ENCODE peak calls at places on chromosomes 16 and 17, in ten cellular contexts. I is heart right ventricle; A is GM10248; F is natural killer cell; O is activated CD8-positive, alpha-beta T cell treated with anti-CD3 and anti-CD28 coated beads for 36 hours; R is tibial artery; G is astrocyte of the spinal cord; E is Caco-2; P is IMR-90; C is endothelial cell. B is an unnamed sample.

GRCh38 chr17:70295329-70295728 is 126.0 kb downstream of the KCNJ2 start:
- DNase-seq in O (no peak), E (no peak), G (no peak), A (no peak), R (no peak), C (no peak), F (no peak), I (no peak), P (no peak), B (no peak)

GRCh38 chr17:49850772-49851386 is 3.0 kb upstream of the TAC4 start:
- DNase-seq in O (peak; percentile 13), G (no peak), A (no peak), C (peak; percentile 37), E (no peak), I (no peak), P (no peak), F (peak; percentile 26), R (no peak), B (no peak)

GRCh38 chr16:81266680-81267095 is 28.2 kb downstream of the BCO1 start:
- DNase-seq in I (no peak), E (no peak), A (no peak), G (no peak), R (no peak), C (no peak), P (no peak), F (no peak), O (peak; percentile 55), B (no peak)

GRCh38 chr16:4521971-4522623 is 16.5 kb downstream of the CDIP1 start:
- DNase-seq in A (no peak), E (no peak), C (no peak), I (peak; percentile 46), G (peak; percentile 53), R (no peak), P (no peak), F (no peak), O (no peak), B (no peak)

GRCh38 chr17:31495049-31495885 is 103.8 kb downstream of the RAB11FIP4 start:
- DNase-seq in E (peak; percentile 47), I (no peak), R (no peak), P (no peak), O (no peak), C (no peak), F (no peak), A (no peak), G (no peak), B (no peak)

GRCh38 chr16:8905795-8906591 is 23.8 kb downstream of the LITAFD start:
- DNase-seq in R (no peak), E (no peak), A (no peak), C (no peak), O (no peak), P (no peak), I (no peak), G (no peak), F (no peak), B (no peak)

GRCh38 chr17:50350733-50351132 is 4.8 kb downstream of the XYLT2 start:
- DNase-seq in E (no peak), A (no peak), C (no peak), R (no peak), P (no peak), I (no peak), G (no peak), O (no peak), F (no peak), B (peak; percentile 4)

GRCh38 chr16:15807603-15808009 is 49.2 kb downstream of the MYH11 start:
- DNase-seq in C (no peak), G (peak; percentile 54), E (no peak), F (no peak), I (no peak), A (no peak), P (peak; percentile 45), O (no peak), R (peak; percentile 48), B (no peak)

GRCh38 chr16:66006485-66006884 is 360.0 kb upstream of the CDH5 start:
- DNase-seq in G (no peak), O (no peak), R (no peak), C (no peak), I (no peak), E (no peak), A (no peak), P (no peak), F (no peak), B (no peak)

GRCh38 chr17:41098476-41098875 is 534 bp upstream of the KRTAP4-8 start:
- DNase-seq in O (no peak), C (no peak), I (no peak), F (no peak), G (peak; percentile 31), P (peak; percentile 68), A (no peak), E (no peak), R (no peak), B (no peak)

GRCh38 chr16:68750243-68750642 is 13.2 kb downstream of the CDH1 start:
- DNase-seq in R (no peak), P (no peak), I (no peak), C (no peak), G (no peak), A (no peak), F (no peak), E (no peak), O (no peak), B (no peak)

GRCh38 chr17:73430848-73431247 is 119.0 kb upstream of the CDC42EP4 start:
- DNase-seq in O (peak; percentile 49), G (no peak), A (no peak), C (no peak), R (no peak), I (no peak), F (no peak), E (no peak), P (no peak), B (no peak)

GRCh38 chr16:58301052-58301451 is 6.2 kb upstream of the PRSS54 start:
- DNase-seq in E (no peak), F (no peak), O (no peak), R (no peak), C (no peak), P (no peak), A (no peak), G (no peak), I (no peak), B (no peak)

GRCh38 chr16:58307583-58308312 is 12.9 kb upstream of the PRSS54 start:
- DNase-seq in E (no peak), A (no peak), R (no peak), G (no peak), C (no peak), O (no peak), F (no peak), P (no peak), I (no peak), B (no peak)

GRCh38 chr16:58306327-58306726 is 11.5 kb upstream of the PRSS54 start:
- DNase-seq in G (peak; percentile 30), A (no peak), E (no peak), P (peak; percentile 24), C (peak; percentile 45), O (peak; percentile 81), R (no peak), I (no peak), F (peak; percentile 38), B (no peak)
- TF ChIP-seq CTCF in G (peak; percentile 66), A (peak; percentile 53), E (peak; percentile 29), P (peak; percentile 37), C (peak; percentile 50), O (peak; percentile 71), R (peak; percentile 12), I (peak; percentile 58), F (peak; percentile 72), B (peak; percentile 34)

GRCh38 chr17:27590864-27591263 is 40.1 kb upstream of the LGALS9 start:
- DNase-seq in R (no peak), C (no peak), F (no peak), P (no peak), A (no peak), E (no peak), O (no peak), G (no peak), I (no peak), B (no peak)

GRCh38 chr17:27593857-27594255 is 37.1 kb upstream of the LGALS9 start:
- DNase-seq in F (no peak), O (no peak), P (no peak), A (no peak), I (no peak), R (no peak), E (no peak), C (no peak), G (no peak), B (no peak)

GRCh38 chr17:27591986-27592385 is 39.0 kb upstream of the LGALS9 start:
- DNase-seq in E (no peak), G (no peak), P (no peak), F (no peak), A (no peak), C (no peak), O (no peak), I (no peak), R (no peak), B (no peak)

GRCh38 chr17:27595208-27595607 is 35.8 kb upstream of the LGALS9 start:
- DNase-seq in O (peak; percentile 32), F (no peak), G (no peak), C (no peak), I (no peak), P (no peak), E (no peak), A (no peak), R (no peak), B (no peak)

DNA sequence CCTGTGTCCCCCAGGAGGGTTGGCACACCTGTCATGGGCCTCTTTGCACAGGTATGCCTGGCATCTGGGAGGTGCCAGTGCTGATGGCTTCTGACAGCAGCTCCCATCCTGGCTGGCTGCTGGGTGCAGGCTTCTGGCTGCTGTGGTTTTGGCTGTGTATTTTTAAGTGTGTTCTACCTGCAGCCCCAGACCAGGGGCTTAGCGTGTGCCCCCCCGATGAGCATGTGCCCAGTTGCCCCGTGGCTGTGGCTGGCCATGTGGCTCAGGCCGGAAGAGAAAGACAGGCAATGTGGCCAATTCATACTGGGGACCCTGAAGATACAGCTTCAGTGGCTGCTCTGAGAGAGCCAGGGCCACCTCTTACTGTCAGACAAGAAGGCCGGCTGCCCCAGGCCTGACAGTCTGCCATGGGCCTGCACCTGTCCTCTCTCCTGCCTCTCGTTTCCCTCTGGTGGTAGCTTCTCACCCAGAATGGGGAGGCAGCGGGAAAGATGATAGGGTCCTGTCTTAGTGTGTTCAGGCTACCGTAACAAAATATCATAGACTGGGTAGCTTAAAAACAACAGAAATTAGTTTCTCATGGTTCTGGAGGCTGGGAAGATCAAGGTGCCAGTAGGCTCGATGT is 37.6 kb upstream of the LGALS9 start:
- DNase-seq in O (no peak), C (no peak), I (no peak), R (no peak), F (no peak), E (peak; percentile 55), G (no peak), A (no peak), P (no peak), B (no peak)
- TF ChIP-seq CTCF in O (no peak), C (no peak), I (no peak), R (no peak), F (no peak), E (peak; percentile 55), G (peak; percentile 9), A (no peak), P (no peak), B (no peak)

GRCh38 chr17:75614006-75614405 is 19.2 kb upstream of the SMIM5 start:
- DNase-seq in E (no peak), G (no peak), F (no peak), A (no peak), C (no peak), P (no peak), R (no peak), I (no peak), O (no peak), B (no peak)
- TF ChIP-seq CTCF in E (peak; percentile 14), G (peak; percentile 13), F (no peak), A (no peak), C (no peak), P (peak; percentile 19), R (no peak), I (no peak), O (no peak), B (no peak)

GRCh38 chr16:89164436-89164835 is 7.1 kb upstream of the CDH15 start:
- DNase-seq in F (no peak), P (no peak), C (no peak), O (no peak), I (no peak), E (no peak), A (no peak), R (no peak), G (no peak), B (no peak)
- TF ChIP-seq CTCF in F (no peak), P (no peak), C (no peak), O (no peak), I (no peak), E (no peak), A (no peak), R (no peak), G (no peak), B (no peak)

B was measured in GM20000.